ENCODE peak calls at places on chromosomes 6 and 20, in ten cellular contexts. B is CD4-positive, alpha-beta T cell; V is PC-3; Y is uterus; G is A549; P is brain microvascular endothelial cell; K is endothelial cell of umbilical vein; N is left ventricle myocardium inferior; Q is psoas muscle; S is heart right ventricle. R is an unnamed sample.

GRCh38 chr20:47126709-47127108 is 229.8 kb downstream of the ZMYND8 start:
- DNase-seq in B (no peak), V (no peak), Y (no peak), G (no peak), P (peak; percentile 57), K (no peak), N (no peak), Q (no peak), S (no peak), R (no peak)

GRCh38 chr20:1700990-1701389 is 43.4 kb upstream of the SIRPG start:
- DNase-seq in B (no peak), V (peak; percentile 54), Y (no peak), G (no peak), P (no peak), K (no peak), N (no peak), Q (no peak), S (no peak), R (no peak)

GRCh38 chr6:43355862-43356590 is 13.4 kb downstream of the ZNF318 start:
- DNase-seq in B (no peak), V (peak; percentile 15), Y (no peak), G (peak; percentile 20), P (no peak), K (peak; percentile 24), N (no peak), Q (no peak), S (no peak), R (no peak)

GRCh38 chr20:62741191-62741676 is 32.6 kb downstream of the NTSR1 start:
- DNase-seq in B (no peak), V (peak; percentile 42), Y (no peak), G (no peak), P (no peak), K (peak; percentile 28), N (peak; percentile 1), Q (peak; percentile 42), S (peak; percentile 4), R (no peak)

GRCh38 chr6:7750183-7750582 is 24.3 kb downstream of the BMP6 start:
- DNase-seq in B (no peak), V (no peak), Y (no peak), G (no peak), P (no peak), K (no peak), N (no peak), Q (no peak), S (no peak), R (no peak)

GRCh38 chr6:6007311-6008113 is 787 bp upstream of the NRN1 start:
- DNase-seq in B (no peak), V (no peak), Y (no peak), G (peak; percentile 18), P (peak; percentile 12), K (peak; percentile 50), N (no peak), Q (peak; percentile 61), S (peak; percentile 28), R (no peak)

GRCh38 chr20:32562495-32562911 is 22.6 kb downstream of the NOL4L start:
- DNase-seq in B (no peak), V (no peak), Y (no peak), G (no peak), P (no peak), K (no peak), N (no peak), Q (no peak), S (no peak), R (no peak)

GRCh38 chr20:36613974-36614373 is 8.4 kb downstream of the RAB5IF start:
- DNase-seq in B (no peak), V (peak; percentile 71), Y (no peak), G (no peak), P (no peak), K (no peak), N (no peak), Q (no peak), S (no peak), R (no peak)

GRCh38 chr20:61895016-61895415 is 170.7 kb downstream of the TAF4 start:
- DNase-seq in B (no peak), V (peak; percentile 13), Y (no peak), G (no peak), P (no peak), K (no peak), N (no peak), Q (peak; percentile 37), S (no peak), R (no peak)

GRCh38 chr20:63664861-63665594 is 6.9 kb downstream of the RTEL1 start:
- DNase-seq in B (no peak), V (no peak), Y (no peak), G (no peak), P (no peak), K (no peak), N (no peak), Q (no peak), S (no peak), R (no peak)

GRCh38 chr20:40704828-40705227 is 15.8 kb upstream of the MAFB start:
- DNase-seq in B (no peak), V (no peak), Y (no peak), G (no peak), P (no peak), K (no peak), N (no peak), Q (no peak), S (no peak), R (no peak)
- H3K27ac ChIP-seq in B (no peak overlapping the region), V (no peak overlapping the region), Y (no peak overlapping the region), G (no peak overlapping the region), P (no peak overlapping the region), K (no peak overlapping the region), N (no peak overlapping the region), Q (no peak overlapping the region), S (no peak overlapping the region), R (no peak overlapping the region)

GRCh38 chr6:51489133-51489532 is 598.3 kb downstream of the PKHD1 start:
- DNase-seq in B (no peak), V (no peak), Y (no peak), G (no peak), P (no peak), K (no peak), N (no peak), Q (no peak), S (no peak), R (no peak)

GRCh38 chr6:51495016-51495805 is 592.2 kb downstream of the PKHD1 start:
- DNase-seq in B (no peak), V (no peak), Y (no peak), G (no peak), P (no peak), K (no peak), N (no peak), Q (no peak), S (no peak), R (no peak)

GRCh38 chr6:51490101-51490500 is 597.3 kb downstream of the PKHD1 start:
- DNase-seq in B (no peak), V (peak; percentile 69), Y (no peak), G (no peak), P (no peak), K (no peak), N (no peak), Q (no peak), S (no peak), R (no peak)

GRCh38 chr6:51495806-51496380 is 591.5 kb downstream of the PKHD1 start:
- DNase-seq in B (no peak), V (no peak), Y (no peak), G (no peak), P (no peak), K (no peak), N (no peak), Q (no peak), S (no peak), R (no peak)

DNA sequence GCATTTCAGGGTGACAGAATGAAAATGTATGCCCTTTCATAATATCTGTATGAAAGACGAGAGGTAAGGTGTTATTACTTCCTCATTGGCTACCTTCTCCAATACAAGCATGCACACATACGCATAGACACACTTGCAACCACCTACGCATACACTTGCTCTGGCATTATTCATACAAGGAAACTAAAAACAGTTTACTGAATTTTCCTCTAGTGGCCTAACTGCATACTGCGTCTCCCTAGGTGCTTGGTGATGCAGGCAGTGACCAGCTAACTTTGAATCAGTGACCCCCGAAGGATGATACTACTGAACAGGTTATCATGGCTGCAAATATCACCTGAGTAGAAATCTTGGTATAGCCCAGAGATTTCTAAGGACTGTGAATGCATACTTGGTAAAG is 593.1 kb downstream of the PKHD1 start:
- DNase-seq in B (no peak), V (peak; percentile 35), Y (no peak), G (no peak), P (no peak), K (no peak), N (no peak), Q (no peak), S (no peak), R (no peak)
- TF ChIP-seq CTCF in B (no peak), V (peak; percentile 49), Y (no peak), G (no peak), P (peak; percentile 38), K (no peak), N (no peak), Q (no peak), S (no peak), R (no peak)

DNA sequence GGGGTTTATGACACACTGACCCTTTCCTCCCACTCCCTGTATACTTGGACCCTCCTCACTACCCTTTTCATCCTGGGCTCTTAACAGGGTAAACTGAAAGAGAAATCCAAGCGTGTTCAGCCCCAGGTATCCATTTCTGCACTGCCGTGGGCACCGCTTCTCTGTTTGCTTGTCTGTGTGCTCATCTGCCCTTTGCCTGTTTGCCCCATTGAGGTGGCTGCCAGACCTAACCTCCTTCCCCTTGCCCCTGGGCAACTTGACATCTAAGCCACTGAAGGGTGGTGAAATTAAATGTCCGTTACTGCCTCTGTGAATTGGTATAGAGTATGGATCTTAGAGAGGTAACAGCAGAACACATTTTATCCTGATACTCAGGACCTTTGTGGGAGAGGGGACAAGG is 38.7 kb downstream of the ACSS2 start:
- DNase-seq in B (no peak), V (no peak), Y (no peak), G (no peak), P (no peak), K (no peak), N (no peak), Q (no peak), S (no peak), R (no peak)
- H3K27ac ChIP-seq in B (no peak overlapping the region), V (no peak overlapping the region), Y (no peak overlapping the region), G (no peak overlapping the region), P (no peak overlapping the region), K (no peak overlapping the region), N (peak overlapping the region; percentile 60), Q (peak overlapping the region; percentile 67), S (peak overlapping the region; percentile 58), R (peak overlapping the region; percentile 29)

DNA sequence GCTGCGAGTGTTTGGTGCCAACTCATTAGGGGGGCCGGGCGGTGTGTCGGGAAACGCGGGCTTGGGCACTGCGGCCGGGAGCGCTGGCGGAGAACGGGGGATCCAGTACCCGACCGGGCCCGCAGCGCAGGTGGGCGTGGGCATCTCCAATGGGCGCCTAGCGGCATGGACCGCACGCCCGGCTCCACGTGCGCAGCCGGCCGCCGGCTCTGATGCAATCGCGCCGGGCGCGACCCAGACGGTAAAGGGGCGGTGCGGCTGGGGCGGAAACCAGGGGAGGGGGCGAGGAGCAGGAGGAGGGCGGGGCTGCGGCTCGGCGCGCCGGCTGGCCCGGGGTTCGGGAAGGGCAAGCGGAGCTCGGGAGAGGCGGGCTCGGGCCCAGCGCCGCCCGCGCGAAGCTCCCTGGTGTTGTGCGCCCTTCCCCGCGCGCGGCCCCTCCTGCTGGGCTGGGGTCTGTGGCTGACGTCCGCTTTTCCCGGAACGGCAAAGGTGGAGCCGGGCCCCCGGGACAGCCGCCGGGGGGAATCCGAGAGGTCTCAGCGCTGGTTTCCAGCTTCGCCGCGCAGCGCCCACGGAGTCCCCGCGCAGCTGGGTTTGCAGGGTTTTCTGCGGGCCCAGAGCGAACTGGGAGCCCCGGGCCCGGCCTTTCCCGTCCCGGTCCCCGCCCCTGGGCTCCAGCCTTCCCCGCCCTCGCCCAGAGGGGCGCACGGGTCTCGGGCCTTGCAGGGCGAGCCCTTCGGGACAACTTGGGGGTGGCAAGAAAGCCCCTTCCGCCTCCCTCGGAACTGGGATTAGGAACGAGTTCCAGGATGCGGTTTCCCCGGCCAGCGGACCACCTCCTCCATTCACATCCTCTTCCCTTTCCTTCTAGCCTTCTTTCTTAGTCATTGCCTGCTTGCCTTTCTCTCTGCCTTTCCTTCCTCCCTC is 908 bp downstream of the MTHFD1L start:
- DNase-seq in B (peak; percentile 78), V (peak; percentile 80), Y (peak; percentile 88), G (peak; percentile 84), P (peak; percentile 84), K (peak; percentile 95), N (peak; percentile 79), Q (peak; percentile 84), S (peak; percentile 80), R (peak; percentile 16)
- TF ChIP-seq CTCF in B (no peak), V (no peak), Y (no peak), G (no peak), P (no peak), K (no peak), N (no peak), Q (no peak), S (no peak), R (no peak)